ENCODE peak calls at places on chromosomes 1 and 21, in eight cellular contexts. A is fibroblast of lung, Y is mammary epithelial cell, D is endodermal cell, E is neural progenitor cell, B is DND-41, L is PC-3, O is K562. I is an unnamed sample.
A peak's percentile ranks its signal among the peaks of the same experiment; 100 is the strongest.

GRCh38 chr21:21845901-21846396 is 847.7 kb downstream of the NCAM2 start:
- DNase-seq in O (no peak), L (no peak), E (no peak), D (no peak), B (no peak), Y (no peak), A (no peak), I (no peak)

GRCh38 chr1:8702848-8703810 is 114.3 kb downstream of the RERE start:
- DNase-seq in D (peak; percentile 96), O (peak; percentile 93), L (peak; percentile 93), Y (peak; percentile 88), B (peak; percentile 68), A (peak; percentile 93), E (peak; percentile 97), I (peak; percentile 28)

GRCh38 chr1:94382163-94382562 is 36.0 kb upstream of the ABCD3 start:
- DNase-seq in E (no peak), D (no peak), A (no peak), Y (no peak), L (no peak), B (peak; percentile 45), O (no peak), I (no peak)

GRCh38 chr1:59285691-59286090 is 11.2 kb upstream of the FGGY start:
- DNase-seq in O (no peak), L (no peak), D (no peak), A (peak; percentile 20), E (no peak), B (peak; percentile 50), Y (no peak), I (no peak)

GRCh38 chr1:160398823-160399222 is 1.5 kb upstream of the VANGL2 start:
- DNase-seq in O (no peak), E (no peak), A (no peak), L (peak; percentile 34), B (no peak), Y (peak; percentile 62), D (no peak), I (no peak)

GRCh38 chr1:5857508-5858090 is 134.6 kb downstream of the NPHP4 start:
- DNase-seq in A (no peak), B (no peak), O (no peak), E (no peak), L (no peak), D (no peak), Y (no peak), I (no peak)

GRCh38 chr1:227330279-227330678 is 12.0 kb upstream of the CDC42BPA start:
- DNase-seq in Y (no peak), A (no peak), B (no peak), D (peak; percentile 55), E (no peak), L (no peak), O (no peak), I (no peak)

GRCh38 chr1:220331318-220331717 is 59.1 kb upstream of the RAB3GAP2 start:
- DNase-seq in O (no peak), L (no peak), A (no peak), D (no peak), B (no peak), E (no peak), Y (no peak), I (no peak)

GRCh38 chr1:107785506-107786213 is 179.3 kb downstream of the VAV3 start:
- DNase-seq in O (no peak), D (no peak), A (no peak), E (no peak), L (no peak), Y (no peak), B (peak; percentile 50), I (no peak)

DNA sequence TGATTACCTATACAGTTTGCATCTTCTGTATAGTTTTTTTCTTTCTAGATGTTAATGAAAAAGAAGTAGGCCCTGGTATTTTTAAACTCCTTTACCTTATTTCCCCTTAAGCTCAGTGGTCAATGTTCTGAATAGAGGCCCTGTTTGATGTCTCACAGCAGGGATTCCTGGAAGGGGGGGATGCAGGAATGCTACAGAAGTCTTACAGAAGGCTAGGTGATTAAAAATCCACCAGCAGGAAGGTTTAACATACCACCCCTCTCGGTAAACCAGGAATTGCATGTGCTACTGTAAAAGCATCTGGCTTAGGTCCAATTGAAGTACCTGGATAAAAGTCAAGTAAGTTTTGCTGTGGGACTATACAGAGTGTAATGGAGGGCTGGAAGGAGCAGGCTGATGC is 78.3 kb downstream of the NOS1AP start:
- DNase-seq in O (no peak), E (peak; percentile 58), B (no peak), A (peak; percentile 16), D (peak; percentile 88), L (no peak), Y (no peak), I (no peak)
- TF ChIP-seq CTCF in O (no peak), E (no peak), B (no peak), A (no peak), D (peak; percentile 55), L (no peak), Y (no peak), I (no peak)

DNA sequence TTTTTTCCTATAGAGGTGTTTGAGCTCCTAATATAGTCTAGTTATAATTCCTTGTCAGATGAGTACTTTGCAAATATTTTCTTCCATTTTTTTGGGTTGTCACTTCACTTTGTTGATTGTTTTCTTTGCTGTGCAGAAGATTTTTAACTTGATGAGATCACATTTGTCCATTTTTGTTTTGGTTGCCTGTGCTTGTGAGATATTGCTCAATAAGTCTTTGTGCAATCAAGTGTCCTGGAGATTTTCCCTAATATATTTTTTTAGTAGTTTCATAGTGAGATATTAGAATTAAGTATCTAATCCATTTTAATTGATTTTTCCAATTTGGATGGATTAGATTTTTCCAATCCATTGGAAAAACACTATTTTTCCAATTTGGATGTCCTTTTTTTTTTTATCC is 1395.5 kb downstream of the PLA2G4A start:
- DNase-seq in A (no peak), Y (no peak), L (no peak), D (no peak), E (no peak), B (no peak), O (no peak), I (no peak)
- H3K9ac ChIP-seq in A (no peak overlapping the region), Y (no peak overlapping the region), L (no peak overlapping the region), D (no peak overlapping the region), E (no peak overlapping the region), B (no peak overlapping the region), O (no peak overlapping the region), I (no peak overlapping the region)

GRCh38 chr1:182806015-182806678 is 16.6 kb downstream of the NPL start:
- DNase-seq in E (peak; percentile 77), B (no peak), A (no peak), L (peak; percentile 16), D (peak; percentile 92), Y (no peak), O (peak; percentile 47), I (no peak)
- TF ChIP-seq CTCF in E (peak; percentile 55), B (peak; percentile 26), A (no peak), L (peak; percentile 40), D (peak; percentile 83), Y (peak; percentile 16), O (peak; percentile 78), I (peak; percentile 36)

DNA sequence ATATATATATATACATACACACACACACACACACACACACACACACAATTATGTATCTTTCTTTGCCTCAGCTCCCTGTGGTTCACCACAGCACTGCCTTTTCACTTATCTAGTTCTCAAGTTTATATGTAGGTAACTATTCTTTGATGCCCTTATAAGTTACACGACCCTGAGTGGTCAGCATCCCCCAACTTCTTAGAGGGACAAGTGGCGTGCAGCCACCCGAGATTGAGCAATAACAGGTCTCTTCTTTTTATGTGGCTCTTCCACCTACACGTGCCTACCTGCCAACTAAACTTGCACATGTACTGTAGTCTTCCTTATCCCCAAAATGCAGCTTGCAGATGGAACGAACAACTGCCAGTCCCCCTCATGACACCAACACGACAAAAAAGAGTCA is 120.8 kb downstream of the GABPA start:
- DNase-seq in E (no peak), Y (no peak), D (no peak), O (no peak), L (no peak), B (no peak), A (no peak), I (no peak)
- H3K9ac ChIP-seq in E (no peak overlapping the region), Y (no peak overlapping the region), D (no peak overlapping the region), O (no peak overlapping the region), L (no peak overlapping the region), B (no peak overlapping the region), A (no peak overlapping the region), I (no peak overlapping the region)

DNA sequence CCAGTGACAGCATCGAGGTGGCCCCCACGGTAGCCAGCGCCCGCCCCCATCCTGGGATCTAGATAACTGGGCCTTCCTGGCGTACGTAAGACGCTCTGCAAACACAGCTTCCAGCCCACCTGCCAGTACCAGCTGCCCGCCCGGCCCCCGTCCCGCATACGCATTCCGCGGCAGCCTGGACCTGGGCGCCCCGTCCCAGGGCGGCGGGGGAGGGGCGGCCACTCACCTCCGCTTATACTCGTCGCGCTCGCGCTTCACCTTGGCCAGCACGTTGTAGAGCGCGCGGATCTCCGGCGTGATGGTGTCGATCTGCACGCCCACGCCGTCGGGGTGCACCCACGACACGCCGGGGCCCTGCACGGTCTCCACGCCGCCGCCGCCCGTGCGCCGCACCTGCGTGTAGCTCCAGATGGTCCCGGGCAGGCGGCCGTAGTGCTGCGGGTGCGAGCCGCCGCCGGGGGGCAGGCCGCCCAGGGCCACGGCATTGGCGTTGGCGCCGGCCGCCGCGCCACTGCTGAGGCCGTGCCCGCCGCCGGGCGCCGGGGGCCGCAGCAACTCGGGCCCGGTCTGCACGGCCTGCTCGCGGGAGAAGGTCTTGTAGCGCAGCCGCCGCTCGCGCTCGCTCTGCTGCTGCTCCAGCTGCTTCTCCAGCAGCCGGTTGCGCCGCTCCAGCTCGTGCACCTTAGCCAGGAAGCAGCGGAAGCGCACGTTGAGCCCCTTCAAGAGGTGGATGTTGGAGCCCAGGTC is 861 bp downstream of the IFFO2 start:
- DNase-seq in Y (peak; percentile 35), A (no peak), L (peak; percentile 39), E (peak; percentile 74), B (peak; percentile 69), O (peak; percentile 52), D (peak; percentile 84), I (no peak)
- TF ChIP-seq CTCF in Y (no peak), A (no peak), L (no peak), E (no peak), B (peak; percentile 5), O (no peak), D (peak; percentile 46), I (no peak)

GRCh38 chr1:10353693-10354092 is 45.2 kb upstream of the PGD start:
- DNase-seq in B (no peak), Y (no peak), L (no peak), D (no peak), E (no peak), A (no peak), O (no peak), I (no peak)
- H3K9ac ChIP-seq in B (no peak overlapping the region), Y (no peak overlapping the region), L (no peak overlapping the region), D (no peak overlapping the region), E (no peak overlapping the region), A (no peak overlapping the region), O (no peak overlapping the region), I (no peak overlapping the region)

DNA sequence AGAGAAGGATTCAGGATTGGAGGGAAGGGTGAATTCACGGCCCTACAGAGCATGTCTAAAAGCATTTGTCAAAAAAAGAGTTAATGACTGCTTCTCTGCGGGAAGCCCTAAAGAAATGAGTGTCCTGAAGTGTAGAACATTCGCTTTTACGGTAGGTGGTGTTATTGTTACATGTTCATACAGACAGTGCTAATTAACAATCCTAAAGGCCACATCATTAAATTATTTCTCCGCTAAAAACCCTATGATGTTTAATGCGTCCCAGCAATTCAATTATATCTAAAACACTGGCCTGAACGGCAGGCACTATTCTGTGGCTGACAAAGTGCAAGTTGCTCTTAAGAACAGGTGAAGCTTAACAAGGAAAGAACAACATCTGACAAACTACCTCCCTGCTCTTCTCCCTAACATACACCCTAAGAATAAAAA is 112.3 kb upstream of the NFIA start:
- DNase-seq in E (peak; percentile 68), O (no peak), L (peak; percentile 48), D (no peak), A (peak; percentile 41), B (no peak), Y (peak; percentile 46), I (no peak)
- TF ChIP-seq CTCF in E (peak; percentile 51), O (peak; percentile 74), L (peak; percentile 69), D (peak; percentile 58), A (peak; percentile 48), B (no peak), Y (peak; percentile 52), I (peak; percentile 47)